ENCODE peak calls at places on chromosome X, in ten cellular contexts. T is stimulated activated CD8-positive, alpha-beta memory T cell treated with anti-CD3 and anti-CD28 coated beads, Interleukin-4, amount 100 ng/mL, for 4 hours; D is T-helper 1 cell; Q is vagina; Y is RWPE1; X is hepatocyte; G is NCI-H2029; V is NT2/D1; M is occipital lobe; O is LHCN-M2. Z is an unnamed sample.

GRCh38 chrX:22278375-22278774 is 5.7 kb downstream of the CBLL2 start:
- DNase-seq in T (no peak), D (no peak), Q (no peak), Y (no peak), X (no peak), G (no peak), V (no peak), M (no peak), O (no peak), Z (no peak)

GRCh38 chrX:100070334-100070849 is 339.7 kb downstream of the PCDH19 start:
- DNase-seq in T (no peak), D (no peak), Q (no peak), Y (no peak), X (no peak), G (no peak), V (peak), M (no peak), O (no peak), Z (no peak)

GRCh38 chrX:44183329-44183728 is 160.1 kb downstream of the EFHC2 start:
- DNase-seq in T (no peak), D (no peak), Q (no peak), Y (no peak), X (no peak), G (peak), V (no peak), M (no peak), O (no peak), Z (peak)

GRCh38 chrX:107700317-107700774 is 72.0 kb downstream of the PRPS1 start:
- DNase-seq in T (no peak), D (no peak), Q (no peak), Y (no peak), X (peak), G (no peak), V (no peak), M (no peak), O (peak), Z (peak)

GRCh38 chrX:70525733-70526132 is 81.1 kb downstream of the DLG3 start:
- DNase-seq in T (no peak), D (no peak), Q (no peak), Y (no peak), X (peak), G (peak), V (no peak), M (no peak), O (no peak), Z (no peak)

GRCh38 chrX:500481-501010 is 113.8 kb upstream of the PPP2R3B start:
- DNase-seq in T (no peak), D (no peak), Q (peak), Y (no peak), X (no peak), G (no peak), V (no peak), M (no peak), O (no peak), Z (no peak)

GRCh38 chrX:56782362-56782761 is 53.3 kb downstream of the NBDY start:
- DNase-seq in T (no peak), D (no peak), Q (no peak), Y (no peak), X (no peak), G (no peak), V (no peak), M (no peak), O (no peak), Z (no peak)

GRCh38 chrX:155071694-155072215 is 447 bp downstream of the BRCC3 start:
- DNase-seq in T (no peak), D (no peak), Q (no peak), Y (no peak), X (no peak), G (no peak), V (no peak), M (no peak), O (no peak), Z (peak)

GRCh38 chrX:154036513-154036912 is 16.8 kb upstream of the IRAK1 start:
- DNase-seq in T (no peak), D (no peak), Q (no peak), Y (no peak), X (no peak), G (no peak), V (no peak), M (no peak), O (no peak), Z (no peak)

GRCh38 chrX:109619816-109620215 is 5.2 kb downstream of the KCNE5 start:
- DNase-seq in T (no peak), D (no peak), Q (no peak), Y (no peak), X (no peak), G (no peak), V (no peak), M (no peak), O (no peak), Z (peak)

GRCh38 chrX:70026851-70027200 is 22.9 kb downstream of the AWAT2 start:
- DNase-seq in T (no peak), D (no peak), Q (no peak), Y (no peak), X (no peak), G (no peak), V (no peak), M (no peak), O (no peak), Z (no peak)

GRCh38 chrX:22116585-22117546 is 84.7 kb downstream of the PHEX start:
- DNase-seq in T (no peak), D (no peak), Q (no peak), Y (no peak), X (no peak), G (no peak), V (no peak), M (no peak), O (no peak), Z (no peak)

GRCh38 chrX:154829102-154829501 is 5.4 kb downstream of the SMIM9 start:
- DNase-seq in T (no peak), D (no peak), Q (no peak), Y (no peak), X (no peak), G (no peak), V (no peak), M (no peak), O (no peak), Z (no peak)

GRCh38 chrX:33285550-33285949 is 74.2 kb upstream of the DMD start:
- DNase-seq in T (no peak), D (no peak), Q (no peak), Y (peak), X (no peak), G (no peak), V (no peak), M (no peak), O (peak), Z (no peak)

GRCh38 chrX:104921606-104922205 is 298.8 kb downstream of the TEX13A start:
- DNase-seq in T (no peak), D (no peak), Q (no peak), Y (no peak), X (no peak), G (no peak), V (no peak), M (no peak), O (no peak), Z (no peak)

GRCh38 chrX:3295731-3296130 is 50.7 kb downstream of the MXRA5 start:
- DNase-seq in T (no peak), D (no peak), Q (no peak), Y (peak), X (no peak), G (no peak), V (peak), M (no peak), O (no peak), Z (no peak)

GRCh38 chrX:22296871-22297270 is 24.2 kb downstream of the CBLL2 start:
- DNase-seq in T (no peak), D (no peak), Q (no peak), Y (no peak), X (no peak), G (no peak), V (no peak), M (no peak), O (no peak), Z (no peak)

GRCh38 chrX:52852110-52852872 is 15.6 kb downstream of the XAGE3 start:
- DNase-seq in T (no peak), D (no peak), Q (no peak), Y (no peak), X (no peak), G (no peak), V (no peak), M (no peak), O (peak), Z (no peak)

GRCh38 chrX:663841-664240 is 33.2 kb downstream of the SHOX start:
- DNase-seq in T (no peak), D (no peak), Q (no peak), Y (no peak), X (no peak), G (no peak), V (no peak), M (no peak), O (no peak), Z (no peak)

GRCh38 chrX:127317159-127317558 is 497.6 kb downstream of the PRR32 start:
- DNase-seq in T (no peak), D (no peak), Q (no peak), Y (peak), X (no peak), G (no peak), V (no peak), M (no peak), O (no peak), Z (no peak)

Z was measured in myocyte.